ENCODE peak calls at places on chromosomes 12 and 14, in five cellular contexts. B is breast epithelium, H is HL-60, M is heart left ventricle, L is GM12878. E is an unnamed sample.

GRCh38 chr14:99055816-99056215 is 216.2 kb downstream of the BCL11B start:
- DNase-seq in B (no peak), H (no peak), M (no peak), L (no peak), E (no peak)

GRCh38 chr12:114164354-114164753 is 198.2 kb upstream of the RBM19 start:
- DNase-seq in B (no peak), H (no peak), M (no peak), L (no peak), E (no peak)

GRCh38 chr12:3725267-3726115 is 27.4 kb downstream of the CRACR2A start:
- DNase-seq in B (no peak), H (no peak), M (peak; percentile 41), L (no peak), E (no peak)

GRCh38 chr14:70032447-70032846 is 153.2 kb downstream of the SMOC1 start:
- DNase-seq in B (peak; percentile 72), H (no peak), M (no peak), L (no peak), E (no peak)

GRCh38 chr12:132285311-132285741 is 44.1 kb downstream of the GALNT9 start:
- DNase-seq in B (no peak), H (no peak), M (no peak), L (no peak), E (no peak)

GRCh38 chr12:5619628-5620027 is 187.7 kb downstream of the NTF3 start:
- DNase-seq in B (no peak), H (no peak), M (no peak), L (no peak), E (no peak)

GRCh38 chr14:51294951-51295350 is 54.9 kb downstream of the TMX1 start:
- DNase-seq in B (no peak), H (no peak), M (no peak), L (no peak), E (no peak)

GRCh38 chr14:63787995-63788946 is 60.4 kb upstream of the SGPP1 start:
- DNase-seq in B (no peak), H (no peak), M (no peak), L (no peak), E (no peak)

GRCh38 chr12:55847603-55848329 is 5.0 kb upstream of the MMP19 start:
- DNase-seq in B (peak; percentile 94), H (peak; percentile 79), M (peak; percentile 93), L (no peak), E (no peak)

GRCh38 chr12:11622774-11623375 is 26.6 kb upstream of the ETV6 start:
- DNase-seq in B (no peak), H (no peak), M (no peak), L (peak; percentile 39), E (no peak)
- TF ChIP-seq CTCF in B (no peak), H (no peak), M (no peak), L (peak; percentile 25), E (peak; percentile 34)

DNA sequence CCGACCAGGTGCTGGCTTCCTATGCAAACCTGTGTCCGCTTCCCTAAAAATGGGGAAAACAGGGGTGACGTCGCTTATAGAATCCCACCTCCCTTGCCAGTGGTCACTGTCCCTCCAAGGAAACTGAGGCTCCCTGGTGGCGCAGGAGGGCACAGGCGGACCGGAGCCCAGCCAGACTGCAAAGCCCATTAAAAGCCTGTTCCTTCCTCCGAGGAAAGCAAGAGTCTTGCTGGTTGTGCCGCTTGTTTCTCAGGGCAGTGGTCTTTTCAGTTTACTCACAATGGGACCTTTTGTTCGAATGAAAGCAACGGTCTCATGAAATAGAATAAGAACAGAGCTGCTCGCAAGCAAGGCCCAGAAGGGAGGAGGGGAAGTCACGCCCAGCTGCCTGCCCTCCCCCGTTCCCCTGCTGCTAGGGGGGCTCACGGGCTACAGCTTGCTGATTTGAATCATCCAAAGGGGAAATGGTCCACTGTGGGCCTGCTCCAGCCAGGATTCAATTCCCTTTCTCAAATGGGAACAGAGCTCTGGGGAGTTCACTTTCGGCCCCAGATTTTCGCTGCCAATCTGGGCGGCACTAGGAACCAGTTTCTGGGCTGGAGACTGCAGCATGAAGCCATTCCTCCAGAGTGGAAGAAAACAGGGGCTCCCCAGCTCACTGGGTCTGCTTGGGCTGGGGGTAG is 4.6 kb upstream of the SELPLG start:
- DNase-seq in B (no peak), H (no peak), M (peak; percentile 72), L (no peak), E (no peak)
- H3K4me3 ChIP-seq in B (no peak overlapping the region), H (no peak overlapping the region), M (no peak overlapping the region), L (peak overlapping the region; percentile 62), E (no peak overlapping the region)

DNA sequence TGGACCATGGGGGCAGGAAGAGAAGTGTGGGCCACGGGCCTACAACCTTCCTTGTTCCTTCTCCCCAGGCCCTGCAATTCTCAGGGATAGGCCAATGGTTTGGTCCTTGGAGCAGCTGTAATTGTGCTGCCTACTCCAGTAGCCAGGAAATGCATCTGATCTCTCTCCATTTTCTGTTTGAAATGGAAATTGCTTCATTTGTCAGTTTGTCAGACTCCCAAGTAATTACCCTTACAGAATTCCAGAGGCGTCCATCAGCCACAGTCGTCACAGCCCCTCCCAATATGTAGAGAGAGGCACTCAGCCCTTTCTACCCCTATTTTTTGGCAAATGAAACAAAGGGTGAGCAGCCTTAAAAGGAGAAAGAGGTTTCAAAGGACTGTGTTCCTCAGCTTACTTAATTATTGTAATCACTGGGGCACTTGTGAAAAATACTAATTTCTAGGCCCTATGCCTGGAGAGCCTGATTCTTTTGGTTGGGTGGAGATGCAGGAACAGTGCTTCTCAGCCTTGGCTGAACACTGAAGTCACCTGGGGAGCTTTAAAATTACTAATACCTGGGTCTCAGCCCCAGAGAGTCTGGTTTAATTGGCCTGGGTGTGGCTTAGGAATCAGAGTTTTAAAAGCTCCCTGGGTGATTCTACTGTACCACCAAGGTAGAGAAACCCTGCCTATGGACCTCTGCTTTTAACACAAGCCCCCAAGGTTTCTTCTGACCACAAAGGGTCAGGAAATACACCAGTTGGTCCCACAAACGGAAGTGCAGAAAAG is 189.9 kb downstream of the EMP1 start:
- DNase-seq in B (no peak), H (no peak), M (no peak), L (no peak), E (no peak)
- TF ChIP-seq CTCF in B (no peak), H (no peak), M (no peak), L (no peak), E (no peak)

GRCh38 chr14:56808314-56809201 is 1.7 kb downstream of the OTX2 start:
- DNase-seq in B (no peak), H (no peak), M (no peak), L (no peak), E (no peak)
- H3K4me3 ChIP-seq in B (no peak overlapping the region), H (no peak overlapping the region), M (no peak overlapping the region), L (no peak overlapping the region), E (no peak overlapping the region)

DNA sequence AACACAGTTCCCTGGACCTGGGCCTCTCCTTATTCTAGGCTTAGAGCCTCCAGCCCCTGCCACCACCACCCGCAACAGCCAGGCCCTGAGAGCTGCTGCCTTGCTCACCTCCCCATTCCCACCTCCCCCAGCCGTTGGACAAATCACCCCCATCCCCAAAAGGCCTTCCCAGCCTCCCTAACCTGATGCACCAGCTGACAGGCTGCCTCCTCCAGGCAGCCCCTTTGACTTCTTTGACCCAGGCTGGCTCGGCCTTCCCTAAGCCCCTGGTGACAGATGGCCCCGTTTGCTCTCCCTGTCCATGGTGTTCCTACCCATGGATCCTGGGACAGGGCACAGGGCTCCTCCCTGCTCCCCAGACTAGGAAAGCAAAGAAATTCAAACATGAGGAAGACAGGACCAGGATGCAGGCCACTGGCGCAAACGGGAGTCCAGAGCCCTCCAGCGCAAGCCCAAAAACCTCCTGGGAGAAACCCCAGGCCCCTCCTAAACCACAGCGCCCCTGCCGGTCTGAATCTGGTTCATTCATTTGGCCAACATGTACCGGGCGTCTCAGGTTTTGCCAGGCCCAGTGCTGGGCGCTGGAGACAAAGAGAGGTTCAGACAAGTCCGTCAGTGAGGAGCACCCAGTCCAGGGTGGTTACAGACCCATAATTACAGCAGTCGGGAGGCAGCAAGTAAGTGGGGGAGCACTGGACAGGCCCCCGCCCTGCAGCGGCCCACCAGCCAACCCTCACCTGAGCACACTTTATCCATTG is 2.4 kb downstream of the AKT1 start:
- DNase-seq in B (no peak), H (no peak), M (no peak), L (no peak), E (no peak)
- TF ChIP-seq CTCF in B (no peak), H (no peak), M (no peak), L (peak; percentile 16), E (no peak)

DNA sequence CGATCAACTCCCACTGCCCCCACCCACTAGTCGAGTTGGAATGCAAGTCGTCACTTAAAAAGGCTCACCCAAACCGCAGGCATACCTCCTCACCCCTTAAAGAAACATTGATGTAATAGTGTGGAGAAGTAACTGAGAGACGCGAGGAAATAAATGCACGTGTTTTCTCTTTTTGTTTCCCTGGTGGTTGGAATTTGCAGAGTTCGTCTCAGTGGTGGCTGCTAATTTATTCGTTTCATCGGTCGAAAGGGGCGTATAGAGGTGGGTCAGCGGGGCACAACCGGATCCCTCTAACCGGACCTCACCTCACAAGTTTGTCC is 5.1 kb upstream of the NPAS3 start:
- DNase-seq in B (no peak), H (no peak), M (no peak), L (no peak), E (no peak)
- H3K4me3 ChIP-seq in B (peak overlapping the region; percentile 57), H (no peak overlapping the region), M (peak overlapping the region; percentile 51), L (no peak overlapping the region), E (no peak overlapping the region)

GRCh38 chr12:77682488-77682887 is 148.2 kb upstream of the NAV3 start:
- DNase-seq in B (no peak), H (no peak), M (no peak), L (no peak), E (no peak)

GRCh38 chr12:77687346-77687745 is 143.3 kb upstream of the NAV3 start:
- DNase-seq in B (no peak), H (no peak), M (no peak), L (no peak), E (no peak)

GRCh38 chr12:77685906-77686305 is 144.8 kb upstream of the NAV3 start:
- DNase-seq in B (no peak), H (no peak), M (no peak), L (no peak), E (no peak)

GRCh38 chr12:77686760-77687159 is 143.9 kb upstream of the NAV3 start:
- DNase-seq in B (no peak), H (no peak), M (no peak), L (no peak), E (no peak)

GRCh38 chr12:77685112-77685511 is 145.6 kb upstream of the NAV3 start:
- DNase-seq in B (peak; percentile 37), H (peak; percentile 12), M (peak; percentile 49), L (peak; percentile 7), E (peak; percentile 5)
- TF ChIP-seq CTCF in B (no peak), H (peak; percentile 61), M (peak; percentile 57), L (peak; percentile 54), E (peak; percentile 59)

GRCh38 chr14:21098134-21098891 is at the start of gene ZNF219:
- DNase-seq in B (peak; percentile 75), H (no peak), M (peak; percentile 69), L (no peak), E (no peak)
- H3K4me3 ChIP-seq in B (peak within 1 kb of the TSS; percentile 68), H (peak within 1 kb of the TSS; percentile 54), M (peak within 1 kb of the TSS; percentile 63), L (peak within 1 kb of the TSS; percentile 49), E (peak within 1 kb of the TSS; percentile 47)

GRCh38 chr14:103884854-103885253 is 37.5 kb upstream of the PPP1R13B start:
- DNase-seq in B (no peak), H (no peak), M (no peak), L (no peak), E (no peak)

GRCh38 chr14:103887170-103887501 is 39.8 kb upstream of the PPP1R13B start:
- DNase-seq in B (no peak), H (no peak), M (no peak), L (no peak), E (no peak)

GRCh38 chr14:103885509-103885932 is 38.1 kb upstream of the PPP1R13B start:
- DNase-seq in B (no peak), H (no peak), M (no peak), L (no peak), E (no peak)

GRCh38 chr14:103887557-103888115 is 40.3 kb upstream of the PPP1R13B start:
- DNase-seq in B (no peak), H (no peak), M (no peak), L (no peak), E (no peak)

GRCh38 chr14:103886304-103887169 is 39.2 kb upstream of the PPP1R13B start:
- DNase-seq in B (no peak), H (no peak), M (no peak), L (no peak), E (no peak)
- TF ChIP-seq CTCF in B (no peak), H (no peak), M (no peak), L (no peak), E (no peak)

E was measured in GM12864.